ENCODE peak calls at places on chromosomes 13 and 19, in seven cellular contexts. E is germinal center; V is right cardiac atrium; I is putamen; C is effector CD4-positive, alpha-beta T cell; P is heart right ventricle; A is mesothelial cell of epicardium. B is an unnamed sample.

GRCh38 chr13:101875717-101876393 is 423.4 kb downstream of the ITGBL1 start:
- DNase-seq in E (no peak), V (no peak), I (no peak), C (no peak), P (no peak), A (no peak), B (no peak)

GRCh38 chr19:18014197-18014596 is 6.2 kb downstream of the ARRDC2 start:
- DNase-seq in E (no peak), V (peak), I (no peak), C (peak), P (no peak), A (no peak), B (no peak)

GRCh38 chr13:26473571-26474230 is 83.8 kb upstream of the WASF3 start:
- DNase-seq in E (no peak), V (no peak), I (no peak), C (no peak), P (no peak), A (no peak), B (no peak)

GRCh38 chr19:35206855-35207254 is 21.7 kb downstream of the FAM187B start:
- DNase-seq in E (no peak), V (no peak), I (no peak), C (no peak), P (no peak), A (no peak), B (no peak)

GRCh38 chr19:17565611-17566010 is 10.2 kb downstream of the COLGALT1 start:
- DNase-seq in E (no peak), V (no peak), I (no peak), C (no peak), P (no peak), A (no peak), B (no peak)

GRCh38 chr19:19382118-19382517 is 23.4 kb upstream of the GATAD2A start:
- DNase-seq in E (no peak), V (no peak), I (no peak), C (no peak), P (no peak), A (no peak), B (no peak)

GRCh38 chr19:44810555-44811447 is 1.9 kb downstream of the BCAM start:
- DNase-seq in E (no peak), V (peak), I (no peak), C (no peak), P (no peak), A (no peak), B (no peak)

GRCh38 chr13:104086205-104086604 is 1020.0 kb upstream of the SLC10A2 start:
- DNase-seq in E (no peak), V (no peak), I (no peak), C (no peak), P (no peak), A (no peak), B (no peak)

GRCh38 chr19:1591421-1592022 is 1.1 kb downstream of the MBD3 start:
- DNase-seq in E (no peak), V (no peak), I (no peak), C (no peak), P (no peak), A (no peak), B (no peak)

GRCh38 chr13:40992678-40993077 is 26.4 kb downstream of the ELF1 start:
- DNase-seq in E (no peak), V (no peak), I (no peak), C (no peak), P (no peak), A (no peak), B (no peak)

GRCh38 chr19:6048808-6049405 is 61.4 kb downstream of the RFX2 start:
- DNase-seq in E (peak), V (peak), I (peak), C (peak), P (peak), A (peak), B (peak)

GRCh38 chr19:1942078-1942933 is 1.3 kb downstream of the CSNK1G2 start:
- DNase-seq in E (peak), V (peak), I (no peak), C (peak), P (peak), A (peak), B (peak)

GRCh38 chr13:113820813-113821651 is 42.8 kb downstream of the GAS6 start:
- DNase-seq in E (no peak), V (peak), I (peak), C (no peak), P (peak), A (no peak), B (peak)

GRCh38 chr19:19662866-19663291 is 597 bp downstream of the ATP13A1 start:
- DNase-seq in E (no peak), V (no peak), I (no peak), C (no peak), P (no peak), A (no peak), B (no peak)

GRCh38 chr19:36116344-36116637 is 1.0 kb downstream of the TBCB start:
- DNase-seq in E (no peak), V (no peak), I (no peak), C (no peak), P (no peak), A (no peak), B (no peak)

GRCh38 chr13:20136781-20137703 is 23.8 kb downstream of the GJA3 start:
- DNase-seq in E (peak), V (no peak), I (no peak), C (no peak), P (no peak), A (no peak), B (no peak)

GRCh38 chr19:11708457-11708856 is 30.3 kb downstream of the ZNF823 start:
- DNase-seq in E (no peak), V (no peak), I (no peak), C (no peak), P (no peak), A (no peak), B (no peak)

GRCh38 chr13:84917252-84917878 is 881.9 kb downstream of the SLITRK6 start:
- DNase-seq in E (no peak), V (no peak), I (peak), C (no peak), P (no peak), A (no peak), B (no peak)

GRCh38 chr13:28047784-28048388 is 52.5 kb downstream of the FLT3 start:
- DNase-seq in E (peak), V (no peak), I (no peak), C (no peak), P (no peak), A (no peak), B (no peak)

GRCh38 chr19:2532252-2533071 is 56.5 kb downstream of the GADD45B start:
- DNase-seq in E (no peak), V (no peak), I (no peak), C (no peak), P (no peak), A (no peak), B (no peak)

GRCh38 chr13:113062691-113063090 is 42.9 kb upstream of the F7 start:
- DNase-seq in E (no peak), V (no peak), I (no peak), C (no peak), P (no peak), A (no peak), B (peak)

GRCh38 chr13:93625536-93625935 is 398.9 kb downstream of the GPC6 start:
- DNase-seq in E (no peak), V (no peak), I (no peak), C (no peak), P (no peak), A (no peak), B (no peak)

GRCh38 chr19:844300-844971 is 3.6 kb downstream of the PRTN3 start:
- DNase-seq in E (no peak), V (no peak), I (no peak), C (no peak), P (no peak), A (no peak), B (no peak)

GRCh38 chr19:46080561-46080960 is 39.8 kb upstream of the IGFL4 start:
- DNase-seq in E (no peak), V (no peak), I (no peak), C (no peak), P (no peak), A (no peak), B (peak)

GRCh38 chr13:57635541-57635940 is 4.0 kb downstream of the PCDH17 start:
- DNase-seq in E (no peak), V (no peak), I (no peak), C (no peak), P (no peak), A (no peak), B (no peak)

GRCh38 chr19:17985037-17985818 is 18.3 kb downstream of the KCNN1 start:
- DNase-seq in E (no peak), V (no peak), I (no peak), C (no peak), P (no peak), A (no peak), B (no peak)

GRCh38 chr13:46348976-46349375 is 38.1 kb downstream of the RUBCNL start:
- DNase-seq in E (no peak), V (no peak), I (no peak), C (no peak), P (no peak), A (no peak), B (no peak)

GRCh38 chr13:79108914-79109643 is 297.0 kb downstream of the RBM26 start:
- DNase-seq in E (no peak), V (no peak), I (no peak), C (no peak), P (no peak), A (no peak), B (no peak)

B was measured in left lung.